ENCODE peak calls at places on chromosomes 7 and 10, in seven cellular contexts. Z is heart right ventricle, L is testis, K is keratinocyte, J is psoas muscle, T is breast epithelium, F is trophoblast cell. Y is an unnamed sample. For H3K4me1, the result is how much of the 10 kb centered on the place peaks cover.

GRCh38 chr10:13681095-13681494 is 94.3 kb downstream of the PRPF18 start:
- DNase-seq in F (no peak), K (no peak), L (no peak), T (no peak), Z (no peak), J (no peak), Y (no peak)

GRCh38 chr7:17408245-17408903 is 109.9 kb downstream of the AHR start:
- DNase-seq in Z (no peak), J (peak), L (peak), F (peak), T (no peak), K (peak), Y (peak)

GRCh38 chr10:63722537-63722936 is 201.3 kb downstream of the REEP3 start:
- DNase-seq in F (peak), Z (no peak), J (peak), L (no peak), T (peak), K (no peak), Y (no peak)

GRCh38 chr7:121798896-121799295 is 74.1 kb upstream of the PTPRZ1 start:
- DNase-seq in K (no peak), Z (no peak), J (no peak), L (no peak), T (no peak), F (no peak), Y (no peak)

GRCh38 chr7:86932038-86932512 is 127.4 kb downstream of the ELAPOR2 start:
- DNase-seq in F (no peak), K (peak), Z (no peak), L (no peak), J (no peak), T (no peak), Y (no peak)

GRCh38 chr7:104271948-104272347 is 56.5 kb upstream of the LHFPL3 start:
- DNase-seq in T (no peak), K (no peak), Z (no peak), L (no peak), J (no peak), F (no peak), Y (no peak)

GRCh38 chr10:91691255-91691654 is 58.4 kb upstream of the PPP1R3C start:
- DNase-seq in J (no peak), Z (no peak), T (no peak), K (peak), F (no peak), L (no peak), Y (no peak)

GRCh38 chr10:92839191-92840085 is 8.9 kb upstream of the EXOC6 start:
- DNase-seq in K (no peak), F (peak), Z (peak), L (peak), J (peak), T (no peak), Y (peak)

GRCh38 chr7:84686373-84686772 is 491.8 kb upstream of the SEMA3A start:
- DNase-seq in L (no peak), F (no peak), Z (no peak), J (no peak), K (no peak), T (no peak), Y (no peak)

GRCh38 chr7:33722383-33723096 is 182.8 kb upstream of the BMPER start:
- DNase-seq in T (no peak), L (peak), Z (no peak), K (no peak), J (peak), F (peak), Y (no peak)

GRCh38 chr7:22849158-22849557 is 26.5 kb upstream of the TOMM7 start:
- DNase-seq in L (no peak), J (no peak), F (no peak), Z (no peak), K (no peak), T (no peak), Y (no peak)

GRCh38 chr7:50718876-50719275 is 63.8 kb downstream of the GRB10 start:
- DNase-seq in T (no peak), F (no peak), K (no peak), J (no peak), L (no peak), Z (no peak), Y (no peak)

GRCh38 chr7:20385121-20385520 is 54.4 kb downstream of the ITGB8 start:
- DNase-seq in J (no peak), L (no peak), F (no peak), T (no peak), Z (no peak), K (no peak), Y (no peak)

GRCh38 chr10:21479553-21480315 is 45.7 kb downstream of the SKIDA1 start:
- DNase-seq in K (no peak), Z (no peak), J (no peak), F (no peak), T (no peak), L (no peak), Y (no peak)

GRCh38 chr7:158710651-158711102 is 6.1 kb upstream of the NCAPG2 start:
- DNase-seq in J (no peak), Z (no peak), T (no peak), F (peak), K (no peak), L (no peak), Y (no peak)

GRCh38 chr7:123571684-123572083 is 14.1 kb upstream of the NDUFA5 start:
- DNase-seq in L (no peak), Z (no peak), T (no peak), K (peak), J (no peak), F (no peak), Y (no peak)

GRCh38 chr10:131474426-131474825 is 162.9 kb upstream of the TCERG1L start:
- DNase-seq in J (no peak), T (no peak), F (no peak), Z (no peak), L (no peak), K (no peak), Y (no peak)

GRCh38 chr10:81928119-81928518 is 53.1 kb downstream of the NRG3 start:
- DNase-seq in Z (no peak), F (no peak), T (no peak), J (no peak), L (no peak), K (no peak), Y (no peak)

GRCh38 chr10:107383357-107383756 is 218.9 kb upstream of the SORCS1 start:
- DNase-seq in K (no peak), J (no peak), F (no peak), L (no peak), T (no peak), Z (no peak), Y (no peak)

GRCh38 chr7:75993689-75994387 is 557 bp downstream of the TMEM120A start:
- DNase-seq in F (peak), T (peak), L (peak), K (no peak), Z (peak), J (peak), Y (peak)

GRCh38 chr10:114401195-114401741 is 3.0 kb downstream of the AFAP1L2 start:
- DNase-seq in F (no peak), K (no peak), T (no peak), J (peak), L (peak), Z (peak), Y (no peak)

GRCh38 chr7:33054261-33054964 is 8.2 kb downstream of the NT5C3A start:
- DNase-seq in L (no peak), J (no peak), T (no peak), Z (no peak), F (no peak), K (no peak), Y (no peak)

GRCh38 chr7:30731619-30732018 is 20.3 kb upstream of the INMT start:
- DNase-seq in K (no peak), Z (no peak), T (no peak), F (no peak), J (no peak), L (no peak), Y (no peak)

GRCh38 chr7:149284850-149285580 is 23.0 kb downstream of the ZNF783 start:
- DNase-seq in Z (peak), T (peak), J (peak), F (peak), L (peak), K (peak), Y (peak)

GRCh38 chr10:125037145-125037544 is 95.2 kb downstream of the ZRANB1 start:
- DNase-seq in F (no peak), K (peak), J (no peak), Z (no peak), T (no peak), L (no peak), Y (peak)

GRCh38 chr10:125041856-125042506 is 100.1 kb downstream of the ZRANB1 start:
- DNase-seq in K (no peak), T (no peak), J (no peak), L (no peak), F (no peak), Z (no peak), Y (no peak)

GRCh38 chr10:125035588-125036298 is 93.8 kb downstream of the ZRANB1 start:
- DNase-seq in F (no peak), J (no peak), L (peak), K (no peak), T (no peak), Z (no peak), Y (no peak)

GRCh38 chr10:125039354-125039769 is 97.4 kb downstream of the ZRANB1 start:
- DNase-seq in T (no peak), L (peak), F (no peak), J (no peak), Z (no peak), K (no peak), Y (peak)

GRCh38 chr10:125038637-125039036 is 96.7 kb downstream of the ZRANB1 start:
- DNase-seq in J (peak), K (no peak), T (no peak), L (peak), F (no peak), Z (peak), Y (peak)
- H3K4me1 ChIP-seq in J (half or more), K (under half), T (under half), L (half or more), F (under half), Z (half or more), Y (half or more)

DNA sequence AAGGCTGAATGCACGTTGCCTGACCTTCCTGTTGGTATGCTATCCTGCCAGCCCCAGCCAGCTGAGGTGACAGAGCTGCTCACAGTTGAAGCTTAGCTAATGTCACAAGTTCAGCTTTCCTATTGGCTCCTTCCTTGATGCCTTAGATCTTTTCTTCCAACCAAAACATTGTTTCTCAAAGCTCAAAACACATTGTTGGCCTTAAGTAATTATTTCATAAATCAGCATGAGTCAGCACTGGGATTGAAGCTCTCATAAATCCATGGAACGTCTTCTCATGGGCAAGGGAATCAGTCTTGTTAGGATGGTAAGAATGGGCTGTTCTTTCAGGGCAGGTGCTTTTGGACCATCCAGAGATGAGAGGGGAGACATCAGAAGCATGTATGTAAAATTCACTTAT is 128.1 kb upstream of the SAMD8 start:
- DNase-seq in L (no peak), Z (no peak), K (no peak), J (peak), T (no peak), F (no peak), Y (no peak)
- H3K4me1 ChIP-seq in L (under half), Z (under half), K (under half), J (under half), T (under half), F (under half), Y (under half)

GRCh38 chr10:119304541-119304940 is 97.2 kb downstream of the GRK5 start:
- DNase-seq in T (no peak), Z (no peak), K (no peak), L (no peak), J (no peak), F (no peak), Y (no peak)
- H3K4me1 ChIP-seq in T (under half), Z (half or more), K (under half), L (under half), J (under half), F (under half), Y (half or more)

DNA sequence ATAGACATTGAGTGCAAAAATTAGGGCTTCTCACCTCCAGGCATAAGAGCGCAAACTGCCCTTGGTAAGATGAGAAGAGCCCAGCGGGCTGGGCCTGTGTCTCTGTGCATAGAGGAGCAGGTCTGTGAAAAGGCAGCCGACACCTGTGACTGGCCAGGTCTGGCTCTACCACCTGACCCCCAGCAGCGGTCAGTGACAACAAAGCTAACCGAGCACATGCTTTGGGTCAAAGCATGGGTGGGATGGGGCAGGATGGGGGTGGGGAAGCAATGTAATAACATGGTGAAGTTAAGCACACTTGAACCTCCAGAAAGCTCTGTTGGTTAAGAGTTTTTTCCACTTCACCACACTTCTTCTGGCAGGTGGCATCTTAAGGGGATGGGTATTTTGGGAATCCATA is 29.3 kb downstream of the CYTH3 start:
- DNase-seq in F (no peak), L (no peak), Z (no peak), K (no peak), T (no peak), J (no peak), Y (no peak)
- H3K4me1 ChIP-seq in F (under half), L (under half), Z (under half), K (under half), T (under half), J (under half), Y (under half)

GRCh38 chr10:60380781-60381180 is 8.9 kb downstream of the ANK3 start:
- DNase-seq in L (no peak), K (no peak), J (no peak), T (no peak), F (no peak), Z (no peak), Y (no peak)
- H3K4me1 ChIP-seq in L (under half), K (under half), J (under half), T (under half), F (under half), Z (under half), Y (under half)

DNA sequence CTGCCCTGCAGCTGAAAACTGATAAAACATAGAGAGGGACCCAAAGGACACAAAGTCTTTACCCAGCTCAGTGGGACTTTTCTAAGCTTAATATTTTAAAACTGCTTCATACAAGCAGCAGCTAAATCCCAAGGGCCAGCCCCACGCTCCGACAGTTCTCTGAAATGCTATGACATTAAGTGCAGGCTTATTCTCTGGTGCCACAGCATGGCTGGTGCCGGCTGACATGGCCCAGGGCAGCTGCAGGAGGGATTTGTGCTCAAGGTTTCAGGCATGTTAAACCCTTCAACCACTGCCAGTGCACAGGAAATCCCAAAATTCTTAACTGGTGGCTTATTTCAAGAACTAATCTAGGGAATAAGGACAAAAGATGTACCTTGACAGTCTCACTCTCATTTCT is 170.9 kb downstream of the PARD3 start:
- DNase-seq in J (no peak), F (no peak), Z (peak), K (no peak), T (no peak), L (no peak), Y (no peak)
- H3K4me1 ChIP-seq in J (under half), F (under half), Z (under half), K (under half), T (under half), L (under half), Y (under half)

DNA sequence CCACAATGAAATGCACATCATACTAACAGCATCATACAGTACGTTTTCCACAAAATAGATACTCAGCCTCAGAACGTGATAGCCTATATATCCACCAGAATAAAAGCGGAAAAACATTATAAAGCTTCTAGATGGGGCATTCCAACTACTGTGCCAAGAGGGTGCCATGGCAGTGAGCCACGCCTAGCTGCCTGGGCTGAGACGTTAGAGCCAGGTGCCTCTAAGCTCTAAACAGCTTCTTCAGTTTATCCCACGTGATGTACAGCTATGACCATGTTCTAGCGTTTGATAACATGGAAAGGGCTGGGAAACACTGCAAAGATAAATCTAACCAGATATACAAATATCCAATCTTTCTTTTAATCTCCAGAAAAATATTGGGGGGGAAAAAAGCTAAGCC is 17.8 kb downstream of the USP6NL start:
- DNase-seq in F (no peak), L (no peak), T (no peak), K (no peak), J (no peak), Z (no peak), Y (no peak)
- H3K4me1 ChIP-seq in F (under half), L (under half), T (under half), K (under half), J (under half), Z (under half), Y (under half)

GRCh38 chr10:110668443-110668842 is 24.3 kb downstream of the RBM20 start:
- DNase-seq in L (no peak), F (no peak), Z (no peak), T (no peak), J (no peak), K (no peak), Y (no peak)
- H3K4me1 ChIP-seq in L (under half), F (under half), Z (half or more), T (under half), J (half or more), K (under half), Y (under half)

DNA sequence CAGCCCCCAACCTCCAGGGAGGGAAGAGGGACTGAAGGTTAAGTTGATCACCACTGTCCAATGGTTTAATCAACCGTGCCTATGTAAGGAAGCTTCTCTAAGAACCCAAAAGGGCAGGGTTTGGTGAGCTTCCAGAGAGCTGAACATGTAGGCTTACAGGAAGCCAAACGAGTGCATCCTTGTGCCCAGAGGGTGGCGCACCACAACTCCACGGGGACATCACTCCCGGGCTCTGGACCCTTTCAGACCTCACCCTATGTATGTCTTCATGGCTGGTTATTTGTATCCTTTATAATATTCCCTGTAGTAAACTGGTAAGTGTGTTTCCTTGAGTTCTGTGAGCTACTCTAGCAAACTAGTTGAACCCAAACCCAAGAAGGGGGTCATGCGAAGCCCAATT is 11.5 kb upstream of the NFKB2 start:
- DNase-seq in J (no peak), T (no peak), K (no peak), F (peak), L (no peak), Z (no peak), Y (no peak)
- H3K4me1 ChIP-seq in J (under half), T (under half), K (under half), F (under half), L (under half), Z (under half), Y (under half)

DNA sequence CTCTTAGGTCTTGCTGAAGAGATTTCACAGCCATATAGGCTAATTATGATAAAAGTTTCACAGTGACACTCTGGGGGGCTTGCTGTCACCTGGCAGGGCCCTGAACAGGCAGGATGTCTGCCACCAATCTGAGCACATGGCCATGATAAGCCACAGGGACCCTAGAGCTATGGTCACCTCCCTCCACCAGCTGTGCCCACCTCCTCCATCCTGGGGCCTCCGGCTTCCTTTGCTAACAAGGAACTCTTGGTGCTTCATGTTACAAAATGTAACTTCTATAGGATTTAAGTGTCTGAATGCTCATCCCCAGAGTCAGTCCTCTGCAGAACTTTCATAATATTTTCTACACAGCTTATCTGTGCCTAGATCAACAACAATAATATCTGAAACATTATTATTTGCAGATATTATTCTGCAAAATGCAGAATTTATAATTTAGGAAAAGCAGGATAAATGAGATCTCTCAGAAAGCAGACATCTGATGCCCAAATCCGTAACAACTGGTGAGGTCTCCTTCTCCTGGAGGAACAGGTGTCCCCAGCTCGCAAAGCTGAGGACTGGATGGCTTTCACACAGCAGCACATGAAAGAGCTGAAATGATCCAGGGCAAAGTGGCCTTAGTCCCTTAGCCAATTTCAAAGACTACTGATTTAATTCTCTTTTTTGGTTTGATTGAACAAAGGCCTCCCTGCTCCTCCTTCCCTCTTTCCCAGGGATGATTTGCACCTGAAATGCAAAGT is 287.0 kb upstream of the AOAH start:
- DNase-seq in Z (no peak), F (no peak), J (no peak), L (no peak), K (no peak), T (no peak), Y (no peak)
- H3K4me1 ChIP-seq in Z (under half), F (under half), J (under half), L (under half), K (under half), T (under half), Y (under half)

Y was measured in lower lobe of right lung.